ENCODE peak calls at places on chromosomes 12 and 14, in five cellular contexts. One of them, this sample, is unnamed.

GRCh38 chr12:90211017-90211416 is 502.4 kb upstream of the ATP2B1 start:
- DNase-seq in cardiac fibroblast: peak; percentile 84
- DNase-seq in WTC11: no peak
- DNase-seq in A549: peak; percentile 5
- DNase-seq in HFF-Myc: no peak
- DNase-seq in this sample: no peak

GRCh38 chr12:25328082-25328712 is 77.5 kb upstream of the KRAS start:
- DNase-seq in WTC11: no peak
- DNase-seq in cardiac fibroblast: peak; percentile 68
- DNase-seq in HFF-Myc: no peak
- DNase-seq in A549: no peak
- DNase-seq in this sample: no peak

GRCh38 chr12:75526655-75527511 is 15.5 kb upstream of the KRR1 start:
- DNase-seq in cardiac fibroblast: peak; percentile 85
- DNase-seq in WTC11: peak; percentile 13
- DNase-seq in HFF-Myc: peak; percentile 56
- DNase-seq in A549: peak; percentile 48
- DNase-seq in this sample: no peak

GRCh38 chr12:62898568-62898967 is 36.4 kb downstream of the PPM1H start:
- DNase-seq in cardiac fibroblast: peak; percentile 37
- DNase-seq in HFF-Myc: no peak
- DNase-seq in WTC11: no peak
- DNase-seq in A549: no peak
- DNase-seq in this sample: no peak

GRCh38 chr12:83619973-83620372 is 933.3 kb downstream of the TMTC2 start:
- DNase-seq in A549: no peak
- DNase-seq in HFF-Myc: no peak
- DNase-seq in WTC11: no peak
- DNase-seq in cardiac fibroblast: no peak
- DNase-seq in this sample: no peak

GRCh38 chr14:104326848-104327247 is 188.5 kb downstream of the KIF26A start:
- DNase-seq in A549: no peak
- DNase-seq in HFF-Myc: no peak
- DNase-seq in cardiac fibroblast: no peak
- DNase-seq in WTC11: no peak
- DNase-seq in this sample: no peak

GRCh38 chr12:107914460-107914977 is 140.0 kb downstream of the ASCL4 start:
- DNase-seq in HFF-Myc: no peak
- DNase-seq in A549: no peak
- DNase-seq in WTC11: no peak
- DNase-seq in cardiac fibroblast: no peak
- DNase-seq in this sample: no peak

GRCh38 chr12:126369487-126370463 is 1304.5 kb downstream of the AACS start:
- DNase-seq in HFF-Myc: no peak
- DNase-seq in WTC11: no peak
- DNase-seq in A549: no peak
- DNase-seq in cardiac fibroblast: peak; percentile 78
- DNase-seq in this sample: no peak

GRCh38 chr14:106417224-106418049 is 891.1 kb downstream of the TMEM121 start:
- DNase-seq in cardiac fibroblast: peak; percentile 46
- DNase-seq in HFF-Myc: no peak
- DNase-seq in WTC11: peak; percentile 46
- DNase-seq in A549: no peak
- DNase-seq in this sample: no peak

GRCh38 chr14:102581193-102581592 is 11.3 kb upstream of the RCOR1 start:
- DNase-seq in HFF-Myc: no peak
- DNase-seq in WTC11: no peak
- DNase-seq in A549: no peak
- DNase-seq in cardiac fibroblast: no peak
- DNase-seq in this sample: no peak

GRCh38 chr12:120010661-120011230 is 21.7 kb downstream of the BICDL1 start:
- DNase-seq in WTC11: no peak
- DNase-seq in cardiac fibroblast: no peak
- DNase-seq in HFF-Myc: no peak
- DNase-seq in A549: no peak
- DNase-seq in this sample: no peak

GRCh38 chr14:75232597-75232996 is 46.0 kb upstream of the FOS start:
- DNase-seq in WTC11: no peak
- DNase-seq in A549: no peak
- DNase-seq in HFF-Myc: no peak
- DNase-seq in cardiac fibroblast: no peak
- DNase-seq in this sample: no peak

GRCh38 chr14:48274826-48275225 is 599.4 kb upstream of the MDGA2 start:
- DNase-seq in HFF-Myc: no peak
- DNase-seq in cardiac fibroblast: no peak
- DNase-seq in WTC11: no peak
- DNase-seq in A549: no peak
- DNase-seq in this sample: no peak

GRCh38 chr12:108298761-108299275 is 40.3 kb downstream of the CMKLR1 start:
- DNase-seq in cardiac fibroblast: no peak
- DNase-seq in WTC11: no peak
- DNase-seq in A549: no peak
- DNase-seq in HFF-Myc: no peak
- DNase-seq in this sample: no peak

GRCh38 chr14:103984196-103984595 is 41.9 kb upstream of the RD3L start:
- DNase-seq in HFF-Myc: no peak
- DNase-seq in cardiac fibroblast: no peak
- DNase-seq in WTC11: no peak
- DNase-seq in A549: no peak
- DNase-seq in this sample: no peak

GRCh38 chr14:68628605-68629310 is 164.1 kb downstream of the ZFP36L1 start:
- DNase-seq in HFF-Myc: no peak
- DNase-seq in cardiac fibroblast: no peak
- DNase-seq in WTC11: peak; percentile 39
- DNase-seq in A549: no peak
- DNase-seq in this sample: no peak

GRCh38 chr12:9776795-9777194 is 16.1 kb upstream of the CD69 start:
- DNase-seq in HFF-Myc: no peak
- DNase-seq in A549: no peak
- DNase-seq in WTC11: no peak
- DNase-seq in cardiac fibroblast: no peak
- DNase-seq in this sample: no peak

GRCh38 chr12:104630230-104630670 is 173.5 kb downstream of the CHST11 start:
- DNase-seq in cardiac fibroblast: no peak
- DNase-seq in WTC11: no peak
- DNase-seq in A549: no peak
- DNase-seq in HFF-Myc: no peak
- DNase-seq in this sample: no peak

GRCh38 chr14:102201369-102201748 is 61.7 kb downstream of the WDR20 start:
- DNase-seq in cardiac fibroblast: no peak
- DNase-seq in WTC11: no peak
- DNase-seq in HFF-Myc: no peak
- DNase-seq in A549: no peak
- DNase-seq in this sample: no peak

GRCh38 chr14:92974541-92975345 is 51.8 kb downstream of the CHGA start:
- DNase-seq in A549: no peak
- DNase-seq in cardiac fibroblast: no peak
- DNase-seq in WTC11: no peak
- DNase-seq in HFF-Myc: no peak
- DNase-seq in this sample: no peak

GRCh38 chr14:25150934-25151790 is 101.2 kb upstream of the STXBP6 start:
- DNase-seq in WTC11: no peak
- DNase-seq in cardiac fibroblast: peak; percentile 70
- DNase-seq in HFF-Myc: peak; percentile 46
- DNase-seq in A549: peak; percentile 10
- DNase-seq in this sample: no peak

GRCh38 chr14:81153187-81153586 is 67.6 kb downstream of the GTF2A1 start:
- DNase-seq in cardiac fibroblast: no peak
- DNase-seq in A549: no peak
- DNase-seq in WTC11: no peak
- DNase-seq in HFF-Myc: no peak
- DNase-seq in this sample: no peak

GRCh38 chr14:66101662-66102061 is 384.5 kb upstream of the CCDC196 start:
- DNase-seq in HFF-Myc: no peak
- DNase-seq in cardiac fibroblast: no peak
- DNase-seq in A549: no peak
- DNase-seq in WTC11: no peak
- DNase-seq in this sample: no peak

GRCh38 chr12:11771895-11772502 is 122.5 kb downstream of the ETV6 start:
- DNase-seq in A549: no peak
- DNase-seq in WTC11: no peak
- DNase-seq in cardiac fibroblast: peak; percentile 45
- DNase-seq in HFF-Myc: no peak
- DNase-seq in this sample: no peak

GRCh38 chr12:21666722-21667121 is 9.1 kb upstream of the LDHB start:
- DNase-seq in HFF-Myc: no peak
- DNase-seq in WTC11: no peak
- DNase-seq in cardiac fibroblast: no peak
- DNase-seq in A549: no peak
- DNase-seq in this sample: no peak

GRCh38 chr14:25757364-25757763 is 707.4 kb upstream of the STXBP6 start:
- DNase-seq in cardiac fibroblast: no peak
- DNase-seq in WTC11: no peak
- DNase-seq in A549: no peak
- DNase-seq in HFF-Myc: no peak
- DNase-seq in this sample: no peak

GRCh38 chr14:97120204-97121120 is 323.3 kb downstream of the VRK1 start:
- DNase-seq in HFF-Myc: no peak
- DNase-seq in WTC11: no peak
- DNase-seq in A549: no peak
- DNase-seq in cardiac fibroblast: no peak
- DNase-seq in this sample: no peak

GRCh38 chr14:54503476-54503875 is 6.2 kb upstream of the CGRRF1 start:
- DNase-seq in WTC11: no peak
- DNase-seq in cardiac fibroblast: peak; percentile 68
- DNase-seq in HFF-Myc: no peak
- DNase-seq in A549: no peak
- DNase-seq in this sample: no peak

GRCh38 chr14:91744068-91744480 is 12.2 kb upstream of the CATSPERB start:
- DNase-seq in cardiac fibroblast: peak; percentile 15
- DNase-seq in WTC11: no peak
- DNase-seq in A549: no peak
- DNase-seq in HFF-Myc: no peak
- DNase-seq in this sample: no peak

GRCh38 chr12:118549506-118550109 is 173.3 kb downstream of the SUDS3 start:
- DNase-seq in cardiac fibroblast: no peak
- DNase-seq in HFF-Myc: no peak
- DNase-seq in WTC11: no peak
- DNase-seq in A549: no peak
- DNase-seq in this sample: no peak

GRCh38 chr12:3381059-3382047 is 109.7 kb upstream of the PRMT8 start:
- DNase-seq in HFF-Myc: peak; percentile 90
- DNase-seq in A549: no peak
- DNase-seq in cardiac fibroblast: no peak
- DNase-seq in WTC11: no peak
- DNase-seq in this sample: no peak

GRCh38 chr14:21262410-21262809 is 6.8 kb downstream of the HNRNPC start:
- DNase-seq in HFF-Myc: no peak
- DNase-seq in WTC11: no peak
- DNase-seq in A549: no peak
- DNase-seq in cardiac fibroblast: no peak
- DNase-seq in this sample: no peak

GRCh38 chr12:41932470-41932991 is 212.1 kb downstream of the GXYLT1 start:
- DNase-seq in WTC11: peak; percentile 61
- DNase-seq in cardiac fibroblast: peak; percentile 9
- DNase-seq in A549: no peak
- DNase-seq in HFF-Myc: no peak
- DNase-seq in this sample: peak; percentile 32

GRCh38 chr12:117155278-117156060 is 34.8 kb downstream of the FBXO21 start:
- DNase-seq in A549: peak; percentile 73
- DNase-seq in WTC11: peak; percentile 100
- DNase-seq in HFF-Myc: peak; percentile 7
- DNase-seq in cardiac fibroblast: peak; percentile 46
- DNase-seq in this sample: peak; percentile 67

GRCh38 chr12:90335561-90335960 is 619.4 kb downstream of the CCER1 start:
- DNase-seq in A549: no peak
- DNase-seq in HFF-Myc: no peak
- DNase-seq in WTC11: no peak
- DNase-seq in cardiac fibroblast: no peak
- DNase-seq in this sample: no peak

GRCh38 chr12:124392271-124392990 is 97.5 kb downstream of the RFLNA start:
- DNase-seq in WTC11: peak; percentile 68
- DNase-seq in A549: peak; percentile 90
- DNase-seq in HFF-Myc: no peak
- DNase-seq in cardiac fibroblast: peak; percentile 57
- DNase-seq in this sample: no peak
- TF ChIP-seq CTCF in WTC11: no peak
- TF ChIP-seq CTCF in A549: peak; percentile 55
- TF ChIP-seq CTCF in HFF-Myc: peak; percentile 39
- TF ChIP-seq CTCF in cardiac fibroblast: peak; percentile 26
- TF ChIP-seq CTCF in this sample: peak; percentile 10

DNA sequence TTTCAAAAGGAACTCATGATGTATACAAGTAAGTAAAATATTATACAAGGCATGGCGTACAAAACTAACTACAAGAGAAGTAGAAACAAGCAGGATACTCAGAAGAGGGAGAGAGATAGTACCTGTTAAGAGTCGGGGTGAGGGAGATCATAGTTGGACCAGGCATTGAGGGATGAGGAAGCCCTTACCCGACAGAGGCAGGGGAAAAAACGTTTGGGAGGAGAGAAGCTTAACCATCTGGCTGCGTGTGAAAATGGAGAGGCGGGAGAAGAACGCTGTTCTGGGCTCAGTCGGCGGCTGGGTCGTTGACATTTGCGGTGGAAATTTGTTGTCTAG is 575 bp upstream of the FMNL3 start:
- DNase-seq in WTC11: no peak
- DNase-seq in HFF-Myc: no peak
- DNase-seq in A549: no peak
- DNase-seq in cardiac fibroblast: no peak
- DNase-seq in this sample: no peak
- TF ChIP-seq CTCF in WTC11: no peak
- TF ChIP-seq CTCF in HFF-Myc: no peak
- TF ChIP-seq CTCF in A549: peak; percentile 8
- TF ChIP-seq CTCF in cardiac fibroblast: no peak
- TF ChIP-seq CTCF in this sample: peak; percentile 19

DNA sequence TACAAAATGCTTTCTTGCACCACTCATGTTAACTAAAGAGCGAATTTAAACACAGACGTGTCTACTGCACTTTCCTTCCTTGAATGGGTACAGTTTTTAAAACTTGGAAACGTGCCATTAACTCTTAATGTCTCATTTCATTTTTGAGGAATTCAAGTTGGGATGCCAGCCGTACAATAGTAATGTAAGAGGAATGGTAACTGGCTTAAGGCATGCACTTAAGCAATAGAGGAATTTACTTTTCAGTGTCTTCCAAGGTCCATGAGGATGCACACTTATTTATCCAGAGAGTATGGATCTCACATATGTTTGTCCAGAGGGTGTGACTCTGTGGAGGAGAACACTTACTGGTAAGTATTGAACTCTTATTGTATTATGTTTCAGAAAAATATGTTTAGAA is 52.9 kb downstream of the PPP4R4 start:
- DNase-seq in A549: no peak
- DNase-seq in HFF-Myc: no peak
- DNase-seq in cardiac fibroblast: peak; percentile 25
- DNase-seq in WTC11: no peak
- DNase-seq in this sample: no peak
- TF ChIP-seq CTCF in A549: no peak
- TF ChIP-seq CTCF in HFF-Myc: no peak
- TF ChIP-seq CTCF in cardiac fibroblast: no peak
- TF ChIP-seq CTCF in WTC11: no peak
- TF ChIP-seq CTCF in this sample: no peak

DNA sequence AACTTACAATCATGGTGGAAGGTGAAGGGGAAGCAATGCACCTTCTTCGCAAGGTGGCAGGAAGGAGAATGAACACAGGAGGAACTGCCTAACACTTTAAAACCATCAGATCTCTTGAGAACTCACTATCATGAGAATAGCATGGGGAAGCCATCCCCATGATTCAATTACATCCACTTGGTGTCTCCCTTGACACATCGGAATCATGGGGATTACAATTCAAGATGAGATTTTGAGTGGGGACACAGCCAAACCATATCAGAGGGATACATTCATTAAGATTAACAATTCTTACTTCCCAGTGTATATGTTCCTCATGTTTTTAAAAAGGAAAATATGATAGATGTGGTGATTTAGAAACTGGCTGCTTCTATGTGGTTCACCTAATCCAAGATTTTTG is 117.9 kb downstream of the PDE3A start:
- DNase-seq in cardiac fibroblast: no peak
- DNase-seq in HFF-Myc: no peak
- DNase-seq in A549: no peak
- DNase-seq in WTC11: no peak
- DNase-seq in this sample: no peak
- TF ChIP-seq CTCF in cardiac fibroblast: no peak
- TF ChIP-seq CTCF in HFF-Myc: peak; percentile 14
- TF ChIP-seq CTCF in A549: peak; percentile 50
- TF ChIP-seq CTCF in WTC11: no peak
- TF ChIP-seq CTCF in this sample: no peak